ENCODE peak calls at places on chromosomes 5 and 9, in six cellular contexts. O is tibial nerve; B is CD4-positive, alpha-beta memory T cell; P is right atrium auricular region; Y is sigmoid colon; E is HCT116. X is an unnamed sample.

GRCh38 chr9:87678650-87679355 is 47.1 kb upstream of the CTSL start:
- DNase-seq in P (peak; percentile 74), Y (peak; percentile 81), E (peak; percentile 55), B (peak; percentile 31), O (peak; percentile 37), X (no peak)

GRCh38 chr5:464843-465590 is 22.0 kb downstream of the EXOC3 start:
- DNase-seq in Y (peak; percentile 61), O (no peak), E (no peak), B (no peak), P (no peak), X (peak; percentile 78)

GRCh38 chr5:139847790-139848507 is 52.3 kb downstream of the PSD2 start:
- DNase-seq in P (peak; percentile 63), E (no peak), O (no peak), Y (peak; percentile 78), B (peak; percentile 84), X (peak; percentile 94)

GRCh38 chr9:123168526-123168925 is 99.9 kb downstream of the STRBP start:
- DNase-seq in P (no peak), Y (no peak), B (no peak), O (no peak), E (no peak), X (no peak)

GRCh38 chr5:51279983-51280382 is 103.3 kb upstream of the ISL1 start:
- DNase-seq in O (no peak), P (no peak), E (no peak), B (no peak), Y (no peak), X (no peak)

GRCh38 chr5:92364986-92365550 is 982.0 kb upstream of the ARRDC3 start:
- DNase-seq in B (no peak), Y (no peak), O (no peak), P (no peak), E (no peak), X (no peak)

GRCh38 chr9:37399336-37399735 is 23.2 kb upstream of the GRHPR start:
- DNase-seq in E (no peak), O (no peak), Y (no peak), P (no peak), B (no peak), X (no peak)

GRCh38 chr9:38713426-38713825 is 6.5 kb downstream of the FAM240B start:
- DNase-seq in O (no peak), B (no peak), E (no peak), P (no peak), Y (no peak), X (no peak)

GRCh38 chr5:40682431-40683017 is 2.8 kb downstream of the PTGER4 start:
- DNase-seq in Y (peak; percentile 74), B (no peak), E (no peak), O (no peak), P (no peak), X (no peak)

GRCh38 chr5:55903121-55903701 is 52.1 kb downstream of the IL31RA start:
- DNase-seq in P (no peak), E (no peak), Y (no peak), B (peak; percentile 51), O (no peak), X (no peak)

GRCh38 chr9:113973963-113974413 is 97.9 kb downstream of the ZNF618 start:
- DNase-seq in B (no peak), O (no peak), E (no peak), Y (no peak), P (no peak), X (peak; percentile 50)

GRCh38 chr9:87685871-87686519 is 39.9 kb upstream of the CTSL start:
- DNase-seq in P (peak; percentile 59), E (no peak), Y (no peak), O (no peak), B (no peak), X (no peak)

GRCh38 chr5:39231705-39232525 is 12.6 kb upstream of the FYB1 start:
- DNase-seq in O (no peak), E (no peak), P (no peak), B (no peak), Y (no peak), X (no peak)

GRCh38 chr5:142521706-142522105 is 164.2 kb downstream of the FGF1 start:
- DNase-seq in B (no peak), Y (no peak), P (no peak), E (no peak), O (no peak), X (no peak)

GRCh38 chr5:52834320-52834719 is 46.6 kb downstream of the ITGA1 start:
- DNase-seq in P (no peak), B (no peak), O (no peak), Y (no peak), E (no peak), X (no peak)

GRCh38 chr9:116000748-116001329 is 152.8 kb upstream of the PAPPA start:
- DNase-seq in B (no peak), O (no peak), E (peak; percentile 48), P (no peak), Y (no peak), X (no peak)

GRCh38 chr5:10337986-10338385 is 15.5 kb upstream of the MARCHF6 start:
- DNase-seq in Y (no peak), O (no peak), E (no peak), B (no peak), P (no peak), X (no peak)

GRCh38 chr5:14269395-14269794 is 126.3 kb downstream of the TRIO start:
- DNase-seq in O (no peak), P (no peak), B (no peak), E (no peak), Y (no peak), X (no peak)
- H3K27ac ChIP-seq in O (no peak overlapping the region), P (peak overlapping the region; percentile 50), B (no peak overlapping the region), E (peak overlapping the region; percentile 56), Y (peak overlapping the region; percentile 78), X (no peak overlapping the region)

GRCh38 chr5:72123764-72124163 is 16.5 kb downstream of the MAP1B start:
- DNase-seq in B (no peak), E (no peak), Y (no peak), O (no peak), P (no peak), X (no peak)

GRCh38 chr5:72121753-72122445 is 14.6 kb downstream of the MAP1B start:
- DNase-seq in O (no peak), Y (no peak), B (no peak), P (no peak), E (no peak), X (no peak)

GRCh38 chr5:72121052-72121451 is 13.8 kb downstream of the MAP1B start:
- DNase-seq in P (no peak), B (no peak), Y (no peak), E (no peak), O (no peak), X (no peak)

GRCh38 chr5:72125271-72125670 is 18.0 kb downstream of the MAP1B start:
- DNase-seq in P (no peak), E (no peak), Y (no peak), B (no peak), O (no peak), X (no peak)

GRCh38 chr5:72122619-72123018 is 15.3 kb downstream of the MAP1B start:
- DNase-seq in O (no peak), P (no peak), B (no peak), E (no peak), Y (no peak), X (no peak)
- H3K27ac ChIP-seq in O (no peak overlapping the region), P (no peak overlapping the region), B (no peak overlapping the region), E (no peak overlapping the region), Y (no peak overlapping the region), X (no peak overlapping the region)

DNA sequence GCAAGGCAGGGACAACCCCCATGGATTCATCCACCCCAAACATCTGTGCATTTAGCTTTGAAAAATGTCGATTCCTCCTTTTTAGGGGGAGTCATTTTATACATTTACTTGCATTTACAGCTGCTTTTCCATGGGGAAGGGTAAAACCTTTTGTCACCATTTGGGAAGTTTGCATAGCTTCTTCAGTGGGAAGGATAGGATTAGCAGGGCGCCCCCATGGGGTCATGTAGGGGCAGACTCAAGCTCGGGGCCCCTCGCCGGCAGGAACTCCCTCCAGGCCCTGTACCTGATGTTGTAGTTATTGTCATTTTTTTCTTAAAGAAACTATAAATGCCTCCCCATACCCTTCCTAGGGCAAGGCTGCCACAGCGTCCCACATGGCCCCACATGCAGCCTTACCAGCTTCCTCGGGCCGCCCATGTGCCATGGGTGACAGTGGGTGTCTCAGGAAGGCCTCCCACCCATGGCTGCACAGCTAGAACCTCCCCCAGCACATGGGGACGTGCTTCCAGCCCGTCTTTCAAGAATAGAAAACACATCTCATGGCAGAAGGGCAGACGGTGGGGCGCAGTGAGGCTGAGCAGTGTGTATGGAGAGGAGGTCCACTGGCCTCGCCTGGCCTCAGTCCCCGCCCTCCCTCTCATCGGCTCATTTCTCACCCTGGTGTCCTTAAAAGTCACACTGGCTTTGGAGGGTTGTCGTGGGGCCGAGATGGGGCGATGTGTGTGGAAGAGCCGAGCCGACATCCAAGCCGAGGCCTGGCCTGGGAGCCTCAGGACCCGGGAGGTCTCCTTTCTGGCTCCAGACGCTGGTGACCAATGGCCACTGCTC is 76.1 kb upstream of the OTULINL start:
- DNase-seq in Y (no peak), O (no peak), B (no peak), P (no peak), E (no peak), X (no peak)
- H3K27ac ChIP-seq in Y (no peak overlapping the region), O (no peak overlapping the region), B (no peak overlapping the region), P (no peak overlapping the region), E (no peak overlapping the region), X (no peak overlapping the region)

GRCh38 chr5:72954389-72954788 is 1.5 kb upstream of the FCHO2 start:
- DNase-seq in Y (no peak), E (no peak), O (no peak), P (no peak), B (no peak), X (no peak)
- H3K27ac ChIP-seq in Y (peak overlapping the region; percentile 92), E (peak overlapping the region; percentile 92), O (peak overlapping the region; percentile 86), P (peak overlapping the region; percentile 97), B (no peak overlapping the region), X (peak overlapping the region; percentile 97)

GRCh38 chr5:90161399-90161798 is 248.2 kb downstream of the CETN3 start:
- DNase-seq in Y (no peak), P (peak; percentile 60), E (peak; percentile 39), B (no peak), O (peak; percentile 13), X (peak; percentile 78)
- H3K27ac ChIP-seq in Y (no peak overlapping the region), P (no peak overlapping the region), E (no peak overlapping the region), B (no peak overlapping the region), O (no peak overlapping the region), X (no peak overlapping the region)

GRCh38 chr5:57447656-57448055 is 35.0 kb downstream of the ACTBL2 start:
- DNase-seq in E (no peak), B (no peak), P (no peak), O (no peak), Y (no peak), X (no peak)

GRCh38 chr5:57445006-57445714 is 37.5 kb downstream of the ACTBL2 start:
- DNase-seq in Y (no peak), O (no peak), E (no peak), B (no peak), P (no peak), X (no peak)

GRCh38 chr5:57446966-57447365 is 35.6 kb downstream of the ACTBL2 start:
- DNase-seq in Y (no peak), B (no peak), P (no peak), E (no peak), O (no peak), X (no peak)

GRCh38 chr5:57448287-57448686 is 34.3 kb downstream of the ACTBL2 start:
- DNase-seq in Y (no peak), O (no peak), P (no peak), B (no peak), E (no peak), X (no peak)

GRCh38 chr5:57445715-57446037 is 36.9 kb downstream of the ACTBL2 start:
- DNase-seq in B (no peak), E (no peak), Y (no peak), P (no peak), O (no peak), X (no peak)
- H3K27ac ChIP-seq in B (no peak overlapping the region), E (no peak overlapping the region), Y (no peak overlapping the region), P (peak overlapping the region; percentile 70), O (no peak overlapping the region), X (no peak overlapping the region)